ENCODE peak calls at places on chromosomes 6 and 20, in four cellular contexts. G is PC-9, H is lung, Z is SJSA1. N is an unnamed sample.

GRCh38 chr6:34146021-34146782 is at the start of gene GRM4:
- DNase-seq in G (no peak), H (no peak), Z (no peak), N (peak; percentile 34)

GRCh38 chr6:144797881-144798589 is 512.9 kb downstream of the UTRN start:
- DNase-seq in G (peak; percentile 13), H (no peak), Z (peak; percentile 43), N (no peak)

GRCh38 chr20:20003088-20003954 is 13.8 kb upstream of the NAA20 start:
- DNase-seq in G (no peak), H (no peak), Z (no peak), N (no peak)

GRCh38 chr20:15564981-15565380 is 1008.3 kb downstream of the KIF16B start:
- DNase-seq in G (no peak), H (no peak), Z (no peak), N (no peak)

GRCh38 chr6:33840064-33840926 is 36.5 kb upstream of the MLN start:
- DNase-seq in G (peak; percentile 64), H (no peak), Z (peak; percentile 93), N (peak; percentile 93)

GRCh38 chr6:28368522-28368921 is 18.8 kb downstream of the ZKSCAN3 start:
- DNase-seq in G (no peak), H (no peak), Z (no peak), N (no peak)

GRCh38 chr20:51536116-51537069 is 6.1 kb downstream of the NFATC2 start:
- DNase-seq in G (no peak), H (no peak), Z (no peak), N (no peak)

GRCh38 chr6:148316308-148316707 is 26.3 kb upstream of the SASH1 start:
- DNase-seq in G (no peak), H (no peak), Z (no peak), N (no peak)

GRCh38 chr6:116444092-116444491 is 17.1 kb upstream of the CALHM6 start:
- DNase-seq in G (no peak), H (no peak), Z (peak; percentile 35), N (no peak)

GRCh38 chr6:109105681-109106080 is 10.4 kb downstream of the CEP57L1 start:
- DNase-seq in G (no peak), H (no peak), Z (no peak), N (no peak)

GRCh38 chr6:45433533-45434400 is 56.0 kb upstream of the SUPT3H start:
- DNase-seq in G (no peak), H (no peak), Z (no peak), N (no peak)

GRCh38 chr6:109024784-109025183 is 69.9 kb downstream of the SESN1 start:
- DNase-seq in G (no peak), H (no peak), Z (no peak), N (no peak)

GRCh38 chr6:47634210-47635047 is 64.0 kb upstream of the ADGRF4 start:
- DNase-seq in G (no peak), H (no peak), Z (no peak), N (no peak)

GRCh38 chr6:159966981-159967380 is 1.9 kb upstream of the IGF2R start:
- DNase-seq in G (no peak), H (no peak), Z (no peak), N (no peak)

GRCh38 chr6:35534396-35535170 is 21.9 kb upstream of the TULP1 start:
- DNase-seq in G (no peak), H (no peak), Z (no peak), N (no peak)

GRCh38 chr6:10555625-10556309 is 34.6 kb downstream of the GCNT2 start:
- DNase-seq in G (no peak), H (peak; percentile 36), Z (peak; percentile 55), N (peak; percentile 70)

GRCh38 chr6:10559492-10560150 is 38.5 kb downstream of the GCNT2 start:
- DNase-seq in G (no peak), H (no peak), Z (no peak), N (no peak)

GRCh38 chr6:10556496-10557391 is 35.6 kb downstream of the GCNT2 start:
- DNase-seq in G (no peak), H (no peak), Z (no peak), N (no peak)

GRCh38 chr6:10557886-10558285 is 36.7 kb downstream of the GCNT2 start:
- DNase-seq in G (no peak), H (no peak), Z (no peak), N (no peak)

DNA sequence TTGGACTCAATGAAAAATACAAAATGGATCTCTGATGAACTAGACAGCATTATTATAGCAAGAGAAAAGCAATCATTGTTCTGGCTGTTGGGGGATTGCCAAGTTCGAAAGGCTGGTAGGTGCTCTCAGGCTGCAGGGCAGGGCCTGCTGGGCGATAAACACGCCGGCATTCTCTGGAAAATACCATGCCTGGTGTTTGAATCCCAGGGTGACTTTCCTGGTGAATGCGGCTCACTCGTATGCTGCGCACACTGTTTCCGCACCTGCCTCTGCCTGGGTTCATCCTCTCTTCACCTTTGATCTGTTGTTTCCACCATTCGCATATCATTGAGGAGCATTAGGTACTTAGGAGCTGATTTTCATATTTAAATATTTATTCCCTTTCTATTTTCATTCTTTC is 37.4 kb downstream of the GCNT2 start:
- DNase-seq in G (no peak), H (no peak), Z (no peak), N (no peak)
- H3K4me3 ChIP-seq in G (no peak overlapping the region), H (no peak overlapping the region), Z (no peak overlapping the region), N (no peak overlapping the region)

DNA sequence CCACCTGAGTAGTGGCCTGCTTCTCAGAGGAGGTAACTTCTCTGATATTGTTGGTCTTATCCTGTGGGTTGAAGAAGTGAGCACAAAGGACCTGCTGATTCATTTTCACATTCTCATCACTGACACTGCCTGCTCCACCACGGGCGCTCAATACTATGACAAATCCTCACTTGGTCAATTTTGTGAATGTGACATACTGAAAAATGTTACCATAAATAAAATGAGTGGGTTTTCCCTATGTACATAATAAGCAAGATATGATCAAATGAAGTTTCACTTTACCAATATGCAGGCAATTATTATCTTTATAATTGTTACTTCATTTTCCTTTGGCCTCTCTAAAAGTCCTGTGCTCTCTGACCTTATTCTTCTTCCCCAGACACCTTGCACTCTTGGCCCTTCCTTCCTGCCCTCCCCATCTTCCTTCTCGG is 71.5 kb upstream of the RIPOR2 start:
- DNase-seq in G (no peak), H (no peak), Z (no peak), N (no peak)
- H3K4me1 ChIP-seq in G (peaks cover 50% of the 10 kb centered on the region), H (peaks cover 2% of the 10 kb centered on the region), Z (peaks cover 12% of the 10 kb centered on the region), N (peaks cover 49% of the 10 kb centered on the region)

GRCh38 chr20:35665949-35666288 is 1.2 kb upstream of the CPNE1 start:
- DNase-seq in G (no peak), H (no peak), Z (no peak), N (no peak)

GRCh38 chr20:35673884-35674283 is 9.2 kb upstream of the CPNE1 start:
- DNase-seq in G (no peak), H (no peak), Z (no peak), N (no peak)

GRCh38 chr20:35669221-35669620 is 4.5 kb upstream of the CPNE1 start:
- DNase-seq in G (no peak), H (no peak), Z (no peak), N (peak; percentile 38)

GRCh38 chr20:35664544-35665206 is at the start of the genes CPNE1 and RBM12:
- DNase-seq in G (peak; percentile 94), H (peak; percentile 92), Z (peak; percentile 95), N (peak; percentile 99)

DNA sequence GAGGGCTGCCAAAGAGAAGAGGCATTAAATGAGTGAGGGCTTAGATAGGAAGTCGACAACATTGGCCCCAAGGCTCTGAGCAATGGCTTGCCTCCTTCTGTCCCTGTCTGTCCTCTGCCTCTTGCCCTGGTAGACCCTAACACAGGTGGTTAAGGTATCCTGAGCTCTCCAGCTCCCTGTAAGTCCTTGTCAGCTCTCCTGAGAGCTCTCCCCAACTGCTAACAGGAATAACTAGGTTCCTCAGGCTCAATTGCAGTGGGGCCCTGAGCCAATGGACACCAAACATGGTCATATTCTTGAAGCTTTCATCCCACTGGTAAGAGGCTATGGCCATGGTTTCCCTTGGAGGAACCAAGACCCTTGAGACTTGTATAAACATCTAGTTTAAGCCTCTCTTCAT is 5.0 kb upstream of the CPNE1 start:
- DNase-seq in G (no peak), H (no peak), Z (no peak), N (peak; percentile 46)
- H3K36me3 ChIP-seq in G (no peaks in the 10 kb centered on the region), H (peaks cover 28% of the 10 kb centered on the region), Z (peaks cover 50% of the 10 kb centered on the region), N (peaks cover 69% of the 10 kb centered on the region)

GRCh38 chr6:123515715-123516114 is 121.0 kb downstream of the TRDN start:
- DNase-seq in G (no peak), H (no peak), Z (no peak), N (no peak)

GRCh38 chr6:123518441-123519190 is 118.1 kb downstream of the TRDN start:
- DNase-seq in G (no peak), H (no peak), Z (no peak), N (no peak)

GRCh38 chr6:123519191-123519510 is 117.6 kb downstream of the TRDN start:
- DNase-seq in G (peak; percentile 6), H (no peak), Z (no peak), N (no peak)

GRCh38 chr6:123524781-123525180 is 112.0 kb downstream of the TRDN start:
- DNase-seq in G (no peak), H (no peak), Z (no peak), N (no peak)

DNA sequence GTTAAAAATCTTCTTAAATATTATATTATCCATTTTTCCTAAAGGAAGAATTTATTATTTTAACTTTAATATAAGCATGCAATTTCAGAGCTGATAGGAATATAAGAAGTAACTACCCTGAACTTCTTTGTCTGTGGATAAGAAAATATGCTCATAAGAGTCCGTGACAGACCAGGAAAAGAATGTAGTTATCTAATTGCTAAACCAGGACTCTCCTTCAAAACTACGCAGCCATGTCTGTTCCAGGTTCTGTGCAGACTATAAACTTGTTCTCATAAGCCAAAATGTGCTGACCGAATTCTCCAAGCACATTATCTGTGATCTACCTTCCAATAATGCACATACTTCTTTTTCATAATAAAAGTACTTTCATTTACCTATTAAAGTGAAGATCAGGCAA is 116.5 kb downstream of the TRDN start:
- DNase-seq in G (no peak), H (no peak), Z (no peak), N (no peak)
- H3K4me3 ChIP-seq in G (no peak overlapping the region), H (no peak overlapping the region), Z (no peak overlapping the region), N (no peak overlapping the region)

GRCh38 chr20:38883981-38884733 is 42.1 kb upstream of the FAM83D start:
- DNase-seq in G (no peak), H (no peak), Z (no peak), N (no peak)

GRCh38 chr20:38880952-38881735 is 45.1 kb upstream of the FAM83D start:
- DNase-seq in G (no peak), H (no peak), Z (no peak), N (peak; percentile 78)

GRCh38 chr20:38883081-38883980 is 42.9 kb upstream of the FAM83D start:
- DNase-seq in G (no peak), H (no peak), Z (no peak), N (peak; percentile 78)

GRCh38 chr20:38881806-38882440 is 44.3 kb upstream of the FAM83D start:
- DNase-seq in G (no peak), H (no peak), Z (no peak), N (no peak)

GRCh38 chr20:38882600-38882999 is 43.6 kb upstream of the FAM83D start:
- DNase-seq in G (no peak), H (no peak), Z (no peak), N (no peak)
- H3K4me1 ChIP-seq in G (peaks cover under 1% of the 10 kb centered on the region), H (no peaks in the 10 kb centered on the region), Z (no peaks in the 10 kb centered on the region), N (no peaks in the 10 kb centered on the region)

GRCh38 chr6:7188492-7188891 is 80.7 kb downstream of the RREB1 start:
- DNase-seq in G (no peak), H (no peak), Z (no peak), N (no peak)

GRCh38 chr6:7185561-7185960 is 77.8 kb downstream of the RREB1 start:
- DNase-seq in G (no peak), H (no peak), Z (no peak), N (no peak)

GRCh38 chr6:7178280-7178679 is 70.5 kb downstream of the RREB1 start:
- DNase-seq in G (no peak), H (no peak), Z (no peak), N (no peak)

GRCh38 chr6:7184502-7184901 is 76.7 kb downstream of the RREB1 start:
- DNase-seq in G (no peak), H (no peak), Z (no peak), N (no peak)

GRCh38 chr6:7183707-7184106 is 75.9 kb downstream of the RREB1 start:
- DNase-seq in G (no peak), H (no peak), Z (no peak), N (no peak)
- H3K36me3 ChIP-seq in G (peaks cover 8% of the 10 kb centered on the region), H (peaks cover 25% of the 10 kb centered on the region), Z (peaks cover 83% of the 10 kb centered on the region), N (peaks cover 88% of the 10 kb centered on the region)

N was measured in RWPE2.